ENCODE peak calls at places on chromosomes 3 and 15, in seven cellular contexts. R is kidney epithelial cell, N is Panc1, J is body of pancreas, S is AG04450, B is tibial nerve, W is dorsolateral prefrontal cortex. P is an unnamed sample.

GRCh38 chr3:148957586-148957985 is 33.8 kb upstream of the GYG1 start:
- DNase-seq in R (no peak), N (no peak), J (no peak), S (no peak), B (no peak), W (no peak), P (no peak)

GRCh38 chr3:138774529-138775253 is 60.0 kb downstream of the PIK3CB start:
- DNase-seq in R (peak; percentile 99), N (peak; percentile 90), J (peak; percentile 91), S (peak; percentile 98), B (peak; percentile 82), W (peak; percentile 88), P (peak; percentile 100)

GRCh38 chr3:164460851-164461250 is 617.4 kb downstream of the SI start:
- DNase-seq in R (no peak), N (no peak), J (no peak), S (no peak), B (no peak), W (no peak), P (no peak)

GRCh38 chr15:77901251-77901881 is 176.1 kb downstream of the TBC1D2B start:
- DNase-seq in R (no peak), N (no peak), J (no peak), S (no peak), B (no peak), W (no peak), P (no peak)

GRCh38 chr3:150149651-150150051 is 179.0 kb upstream of the PFN2 start:
- DNase-seq in R (no peak), N (no peak), J (no peak), S (peak; percentile 61), B (no peak), W (no peak), P (peak; percentile 18)

GRCh38 chr3:9970020-9970652 is 16.5 kb downstream of the EMC3 start:
- DNase-seq in R (no peak), N (no peak), J (no peak), S (no peak), B (no peak), W (no peak), P (peak; percentile 62)

GRCh38 chr3:71728632-71729342 is 3.6 kb upstream of the EIF4E3 start:
- DNase-seq in R (no peak), N (no peak), J (no peak), S (no peak), B (no peak), W (peak; percentile 77), P (no peak)

GRCh38 chr3:195257454-195258448 is 13.2 kb downstream of the XXYLT1 start:
- DNase-seq in R (no peak), N (no peak), J (no peak), S (no peak), B (no peak), W (peak; percentile 8), P (no peak)

GRCh38 chr3:174377096-174377495 is 482.0 kb upstream of the NAALADL2 start:
- DNase-seq in R (no peak), N (no peak), J (no peak), S (no peak), B (no peak), W (no peak), P (no peak)

GRCh38 chr3:178084938-178085816 is 451.1 kb upstream of the KCNMB2 start:
- DNase-seq in R (peak; percentile 57), N (no peak), J (peak; percentile 82), S (peak; percentile 48), B (peak; percentile 70), W (peak; percentile 90), P (peak; percentile 66)

GRCh38 chr15:85515212-85515611 is 134.8 kb downstream of the AKAP13 start:
- DNase-seq in R (no peak), N (no peak), J (no peak), S (no peak), B (no peak), W (no peak), P (peak; percentile 66)

GRCh38 chr3:128624526-128625138 is 26.0 kb downstream of the RPN1 start:
- DNase-seq in R (no peak), N (no peak), J (no peak), S (no peak), B (no peak), W (no peak), P (no peak)

GRCh38 chr15:73174171-73174570 is 121.9 kb downstream of the NEO1 start:
- DNase-seq in R (no peak), N (no peak), J (no peak), S (no peak), B (no peak), W (no peak), P (no peak)

GRCh38 chr3:104032283-104032682 is 1334.4 kb upstream of the ALCAM start:
- DNase-seq in R (no peak), N (no peak), J (no peak), S (no peak), B (no peak), W (no peak), P (no peak)

GRCh38 chr3:36381311-36381956 is 1.1 kb downstream of the STAC start:
- DNase-seq in R (no peak), N (no peak), J (no peak), S (no peak), B (no peak), W (no peak), P (no peak)

GRCh38 chr15:40991355-40991754 is 38.1 kb downstream of the CHAC1 start:
- DNase-seq in R (no peak), N (no peak), J (no peak), S (no peak), B (no peak), W (no peak), P (no peak)

GRCh38 chr3:71183544-71183943 is 400.0 kb downstream of the FOXP1 start:
- DNase-seq in R (no peak), N (no peak), J (no peak), S (no peak), B (no peak), W (no peak), P (no peak)

GRCh38 chr15:40085225-40085624 is 23.5 kb downstream of the BMF start:
- DNase-seq in R (no peak), N (no peak), J (no peak), S (no peak), B (no peak), W (no peak), P (no peak)

GRCh38 chr3:185954366-185954723 is 16.5 kb upstream of the TRA2B start:
- DNase-seq in R (no peak), N (no peak), J (no peak), S (no peak), B (no peak), W (no peak), P (no peak)

GRCh38 chr3:105417538-105418289 is 51.0 kb downstream of the ALCAM start:
- DNase-seq in R (no peak), N (no peak), J (no peak), S (no peak), B (no peak), W (no peak), P (no peak)

GRCh38 chr3:195250473-195251251 is 20.3 kb downstream of the XXYLT1 start:
- DNase-seq in R (no peak), N (no peak), J (peak; percentile 27), S (no peak), B (peak; percentile 67), W (peak; percentile 11), P (no peak)

GRCh38 chr3:168885028-168885427 is 778.5 kb downstream of the MECOM start:
- DNase-seq in R (peak; percentile 39), N (no peak), J (no peak), S (peak; percentile 6), B (no peak), W (no peak), P (no peak)

GRCh38 chr15:68387288-68388143 is 44.4 kb downstream of the ITGA11 start:
- DNase-seq in R (no peak), N (no peak), J (no peak), S (peak; percentile 24), B (no peak), W (no peak), P (no peak)

DNA sequence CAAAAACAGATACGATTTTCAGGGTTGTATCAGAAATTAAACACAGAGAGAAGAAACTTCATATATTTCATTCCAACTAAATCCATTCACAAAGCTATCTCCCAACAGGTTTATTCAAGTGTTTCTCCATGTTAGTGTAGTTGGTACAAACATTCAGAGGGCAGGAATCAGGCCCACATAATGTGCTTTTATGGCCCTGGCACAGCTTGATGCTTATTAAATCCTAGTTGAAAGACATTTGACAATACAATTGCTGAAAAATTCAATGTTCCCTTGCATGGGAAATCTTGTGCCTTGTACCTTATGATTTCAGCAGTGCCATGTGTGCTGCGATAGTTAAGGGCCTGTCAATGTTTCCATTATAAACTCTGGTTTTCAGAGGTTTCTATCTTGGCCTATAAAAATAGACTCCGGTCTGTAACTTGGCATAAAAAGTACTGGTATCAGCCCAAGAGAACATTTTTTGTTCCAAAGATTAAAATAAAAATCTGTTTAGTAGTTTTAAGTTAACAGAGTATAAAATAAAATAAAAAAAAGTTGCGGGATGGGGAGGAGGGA is 207.2 kb downstream of the TBC1D5 start:
- DNase-seq in R (no peak), N (no peak), J (no peak), S (no peak), B (no peak), W (no peak), P (no peak)
- H3K4me3 ChIP-seq in R (no peak overlapping the region), N (no peak overlapping the region), J (no peak overlapping the region), S (no peak overlapping the region), B (no peak overlapping the region), W (no peak overlapping the region), P (no peak overlapping the region)

GRCh38 chr15:80936288-80937078 is 53.1 kb downstream of the MESD start:
- DNase-seq in R (no peak), N (no peak), J (no peak), S (no peak), B (no peak), W (peak; percentile 40), P (no peak)
- TF ChIP-seq CTCF in R (no peak), N (no peak), J (no peak), S (no peak), B (no peak), W (no peak), P (no peak)

DNA sequence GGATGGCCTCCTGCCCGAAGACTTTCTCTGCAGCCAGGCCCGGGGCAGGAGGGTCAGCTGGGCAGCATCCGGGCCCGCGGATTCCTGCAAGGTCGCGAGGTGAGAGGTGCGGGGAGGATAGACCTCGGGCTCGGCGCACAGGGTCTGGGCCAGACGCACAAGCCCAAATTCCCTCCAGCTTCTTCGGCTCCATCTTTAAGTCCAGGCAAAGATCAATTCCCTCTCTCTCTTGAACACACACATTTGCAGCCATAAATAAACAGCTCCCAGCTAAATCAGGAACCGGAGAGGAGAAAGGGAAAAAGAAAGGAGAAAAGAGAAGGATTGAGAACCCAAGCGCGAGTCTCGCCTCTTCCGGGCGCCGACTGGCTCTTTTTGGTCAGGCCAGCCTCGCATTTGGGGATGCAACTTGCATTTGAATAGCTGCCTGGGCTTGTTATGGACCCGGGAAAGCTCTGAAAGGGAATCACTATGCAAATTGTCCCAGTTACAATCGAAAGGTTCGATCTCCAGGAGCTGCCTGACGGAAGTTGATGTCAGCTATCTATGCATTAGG is 14.5 kb upstream of the ONECUT1 start:
- DNase-seq in R (no peak), N (no peak), J (no peak), S (no peak), B (no peak), W (no peak), P (no peak)
- H3K4me3 ChIP-seq in R (no peak overlapping the region), N (no peak overlapping the region), J (no peak overlapping the region), S (peak overlapping the region; percentile 20), B (peak overlapping the region; percentile 41), W (peak overlapping the region; percentile 56), P (peak overlapping the region; percentile 18)

DNA sequence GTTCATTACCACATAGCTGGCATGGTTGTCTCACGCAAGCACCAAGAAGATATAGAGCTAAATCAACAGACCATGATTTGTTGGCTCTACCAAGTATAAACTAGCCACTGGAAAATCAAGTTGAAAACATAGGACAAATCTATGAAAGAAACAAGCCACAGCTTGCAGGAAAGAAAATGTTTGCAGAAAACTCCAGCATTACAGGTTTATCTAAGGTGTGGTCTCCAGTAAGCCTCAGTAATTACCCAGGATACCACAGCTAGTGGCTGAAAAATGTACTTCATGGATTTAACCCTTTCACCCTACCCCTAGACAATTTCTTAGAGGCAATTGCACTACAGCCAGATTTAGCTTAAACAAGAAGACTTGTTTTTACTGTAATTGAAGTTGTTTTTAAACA is 340.6 kb downstream of the SOX2 start:
- DNase-seq in R (no peak), N (no peak), J (no peak), S (no peak), B (no peak), W (no peak), P (no peak)
- TF ChIP-seq CTCF in R (no peak), N (no peak), J (no peak), S (no peak), B (no peak), W (no peak), P (no peak)